ENCODE peak calls at places on chromosome 3, in eight cellular contexts. W is coronary artery, C is thoracic aorta, Q is OCI-LY7, Y is cardiac muscle cell, G is glutamatergic neuron, U is heart left ventricle, P is DND-41. X is an unnamed sample.

GRCh38 chr3:98513136-98513535 is 9.6 kb downstream of the CLDND1 start:
- DNase-seq in W (no peak), C (no peak), Q (no peak), Y (peak), G (no peak), U (no peak), P (no peak), X (peak)

GRCh38 chr3:46733026-46733800 is 15.5 kb upstream of the PRSS50 start:
- DNase-seq in W (peak), C (no peak), Q (no peak), Y (peak), G (no peak), U (no peak), P (no peak), X (no peak)

GRCh38 chr3:71987089-71987735 is 202.3 kb upstream of the PROK2 start:
- DNase-seq in W (no peak), C (no peak), Q (no peak), Y (peak), G (no peak), U (no peak), P (no peak), X (no peak)

GRCh38 chr3:40899286-40899712 is 300.0 kb upstream of the CTNNB1 start:
- DNase-seq in W (no peak), C (no peak), Q (no peak), Y (peak), G (no peak), U (no peak), P (no peak), X (no peak)

GRCh38 chr3:185701891-185702563 is 115.9 kb downstream of the SENP2 start:
- DNase-seq in W (no peak), C (no peak), Q (no peak), Y (no peak), G (no peak), U (no peak), P (no peak), X (no peak)

GRCh38 chr3:124834723-124835718 is 52.1 kb downstream of the ITGB5 start:
- DNase-seq in W (peak), C (no peak), Q (peak), Y (peak), G (peak), U (peak), P (peak), X (peak)

GRCh38 chr3:153818338-153818737 is 302.9 kb upstream of the ARHGEF26 start:
- DNase-seq in W (no peak), C (no peak), Q (no peak), Y (no peak), G (no peak), U (no peak), P (no peak), X (no peak)

GRCh38 chr3:25594007-25594502 is 70.7 kb downstream of the TOP2B start:
- DNase-seq in W (no peak), C (no peak), Q (peak), Y (peak), G (no peak), U (no peak), P (peak), X (peak)

GRCh38 chr3:97958396-97958795 is 13.8 kb downstream of the RIOX2 start:
- DNase-seq in W (no peak), C (no peak), Q (no peak), Y (peak), G (no peak), U (no peak), P (no peak), X (no peak)

GRCh38 chr3:189727898-189728297 is 96.7 kb downstream of the TP63 start:
- DNase-seq in W (no peak), C (no peak), Q (no peak), Y (peak), G (no peak), U (no peak), P (no peak), X (no peak)

DNA sequence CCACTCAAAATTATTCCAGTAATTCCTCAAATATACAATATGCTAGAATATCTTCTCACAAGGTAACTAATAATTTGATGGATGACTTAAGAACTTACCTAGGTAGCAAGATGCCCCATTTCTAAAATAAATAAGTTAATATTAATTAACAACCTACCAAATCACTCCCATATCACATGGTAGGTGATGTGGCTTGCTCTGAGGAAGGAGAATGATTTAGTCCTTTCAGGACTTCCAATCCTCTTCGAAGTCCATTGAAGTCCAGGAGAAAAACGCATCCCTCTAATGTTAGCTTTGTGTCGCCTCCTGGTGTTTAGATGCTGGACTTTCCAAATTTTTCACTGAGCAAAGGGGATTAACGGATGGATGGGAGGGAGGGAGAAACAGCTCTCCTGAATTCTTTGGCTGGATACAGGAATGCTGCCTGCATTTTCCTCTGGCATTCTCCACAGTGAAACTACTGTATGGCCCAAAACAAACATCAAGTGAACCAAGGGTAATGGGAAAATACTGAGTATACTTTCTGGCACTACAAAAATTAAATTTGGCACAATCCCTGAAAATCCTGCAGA is 58.6 kb downstream of the PRICKLE2 start:
- DNase-seq in W (no peak), C (no peak), Q (no peak), Y (peak), G (no peak), U (no peak), P (no peak), X (no peak)
- TF ChIP-seq CTCF in W (no peak), C (peak), Q (no peak), Y (peak), G (peak), U (peak), P (no peak), X (no peak)

DNA sequence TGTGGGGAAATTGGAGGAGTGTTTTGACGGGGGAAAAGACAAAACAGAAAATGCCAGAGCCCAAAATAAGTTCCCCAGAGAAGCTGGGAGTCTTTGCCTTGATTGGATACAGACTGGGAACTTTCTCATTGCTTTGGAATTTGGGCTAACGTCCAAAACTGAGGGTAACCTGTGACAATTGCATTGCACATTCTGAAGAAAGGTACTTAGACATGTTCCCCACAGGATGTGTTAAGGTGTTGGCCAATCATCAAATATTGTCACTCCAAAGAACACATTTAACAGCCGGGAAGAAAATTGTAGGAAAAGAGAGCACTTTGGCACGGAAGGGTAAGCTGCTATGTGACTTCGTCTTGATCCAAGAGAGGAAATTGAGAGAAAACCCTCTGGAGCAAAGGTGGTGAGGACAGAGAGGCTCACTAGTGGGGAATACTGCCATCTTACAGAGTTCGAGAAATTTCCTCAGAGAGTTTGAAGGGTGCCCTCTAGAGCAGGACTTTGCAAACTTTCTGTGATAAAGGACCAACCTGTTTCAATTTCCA is 619.5 kb upstream of the TBL1XR1 start:
- DNase-seq in W (no peak), C (no peak), Q (peak), Y (peak), G (no peak), U (peak), P (no peak), X (no peak)
- TF ChIP-seq CTCF in W (no peak), C (no peak), Q (peak), Y (peak), G (no peak), U (peak), P (peak), X (no peak)

GRCh38 chr3:37974121-37974927 is 16.3 kb upstream of the VILL start:
- DNase-seq in W (no peak), C (no peak), Q (peak), Y (peak), G (peak), U (peak), P (peak), X (peak)
- TF ChIP-seq CTCF in W (peak), C (peak), Q (peak), Y (peak), G (peak), U (peak), P (peak), X (peak)

GRCh38 chr3:164004205-164004604 is 1074.1 kb downstream of the SI start:
- DNase-seq in W (no peak), C (no peak), Q (no peak), Y (no peak), G (peak), U (no peak), P (no peak), X (no peak)
- TF ChIP-seq CTCF in W (no peak), C (no peak), Q (no peak), Y (no peak), G (no peak), U (no peak), P (no peak), X (no peak)

DNA sequence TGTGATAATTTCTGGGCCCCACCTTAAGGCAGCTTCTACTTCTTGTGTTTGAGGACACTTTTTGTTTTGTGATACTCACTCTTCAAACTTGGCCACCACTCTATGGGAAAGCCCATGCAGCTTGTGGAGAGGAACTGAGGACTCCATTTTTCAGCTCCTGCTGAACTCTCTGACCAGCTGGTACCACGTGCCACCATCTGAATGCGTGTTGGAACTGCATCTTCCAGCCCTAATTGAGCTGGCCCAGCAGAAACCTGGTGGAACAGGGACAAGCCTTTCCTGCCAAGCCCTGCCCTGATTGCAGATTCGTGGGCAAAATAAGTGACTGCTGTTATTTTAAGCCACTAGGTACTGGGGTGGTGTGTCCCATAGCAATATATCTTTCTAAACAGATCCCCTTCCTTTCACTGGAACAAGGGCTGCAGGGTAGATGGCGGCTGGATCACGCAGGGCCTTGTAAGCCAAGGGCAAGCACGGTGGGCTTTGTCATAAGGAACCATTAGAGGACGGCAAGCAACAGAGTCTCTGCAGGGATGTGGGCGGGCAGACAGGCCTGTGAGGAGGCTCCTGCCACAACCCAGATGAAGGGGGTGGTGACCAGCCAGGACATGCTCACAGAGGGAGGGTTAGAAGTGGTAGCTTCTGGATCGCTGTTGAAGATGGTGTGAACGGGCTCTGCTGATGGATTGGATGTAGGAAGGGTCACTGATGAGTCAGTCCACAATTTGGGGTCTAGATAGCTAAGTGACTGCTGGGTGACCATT is 9.5 kb downstream of the H1-8 start:
- DNase-seq in W (no peak), C (no peak), Q (no peak), Y (no peak), G (no peak), U (no peak), P (no peak), X (no peak)
- TF ChIP-seq CTCF in W (no peak), C (no peak), Q (no peak), Y (no peak), G (no peak), U (no peak), P (no peak), X (no peak)

X was measured in activated CD8-positive, alpha-beta T cell treated with anti-CD3 and anti-CD28 coated beads for 36 hours.